ENCODE peak calls at places on chromosome 18, in five cellular contexts. D is cardiac muscle cell; T is PC-3; B is CD4-positive, alpha-beta T cell; S is MCF 10A. X is an unnamed sample.

GRCh38 chr18:524496-524895 is 24.0 kb upstream of the COLEC12 start:
- DNase-seq in S (no peak), D (no peak), B (no peak), T (peak), X (no peak)

GRCh38 chr18:74289946-74290478 is 1.8 kb downstream of the CYB5A start:
- DNase-seq in S (peak), T (peak), B (no peak), D (no peak), X (no peak)

GRCh38 chr18:484749-485464 is 15.6 kb downstream of the COLEC12 start:
- DNase-seq in T (no peak), S (no peak), D (no peak), B (no peak), X (no peak)

GRCh38 chr18:68461635-68462034 is 253.3 kb downstream of the TMX3 start:
- DNase-seq in B (no peak), S (no peak), D (no peak), T (no peak), X (no peak)

GRCh38 chr18:78727877-78728276 is 251.7 kb upstream of the SALL3 start:
- DNase-seq in S (no peak), B (no peak), D (no peak), T (no peak), X (no peak)

GRCh38 chr18:78816916-78817315 is 162.7 kb upstream of the SALL3 start:
- DNase-seq in B (no peak), S (no peak), D (no peak), T (no peak), X (no peak)

GRCh38 chr18:6207119-6207518 is 207.6 kb downstream of the L3MBTL4 start:
- DNase-seq in B (no peak), S (no peak), T (peak), D (no peak), X (no peak)

GRCh38 chr18:76490701-76491171 is 4.3 kb downstream of the ZNF516 start:
- DNase-seq in B (peak), S (peak), D (peak), T (no peak), X (peak)

GRCh38 chr18:11897781-11898180 is 10.3 kb downstream of the MPPE1 start:
- DNase-seq in T (no peak), S (no peak), D (no peak), B (no peak), X (no peak)

GRCh38 chr18:51537487-51537886 is 340.0 kb upstream of the MEX3C start:
- DNase-seq in D (peak), T (peak), B (no peak), S (peak), X (no peak)

GRCh38 chr18:56386856-56387255 is 251.5 kb downstream of the TXNL1 start:
- DNase-seq in D (no peak), T (no peak), B (no peak), S (no peak), X (no peak)

GRCh38 chr18:28905509-28905908 is 728.6 kb upstream of the CDH2 start:
- DNase-seq in D (no peak), B (no peak), S (peak), T (peak), X (peak)

GRCh38 chr18:3511980-3512379 is 62.0 kb downstream of the TGIF1 start:
- DNase-seq in S (peak), T (peak), D (no peak), B (no peak), X (peak)

GRCh38 chr18:42038936-42039335 is 83.9 kb downstream of the PIK3C3 start:
- DNase-seq in S (no peak), B (no peak), D (no peak), T (no peak), X (peak)

GRCh38 chr18:34701911-34702310 is 8.2 kb upstream of the DTNA start:
- DNase-seq in B (no peak), T (no peak), S (no peak), D (no peak), X (no peak)

GRCh38 chr18:64370036-64370435 is 221.1 kb upstream of the LINC00305 start:
- DNase-seq in S (no peak), T (no peak), B (no peak), D (no peak), X (no peak)

GRCh38 chr18:79493211-79493800 is 97.6 kb downstream of the NFATC1 start:
- DNase-seq in B (peak), D (no peak), S (no peak), T (no peak), X (no peak)

GRCh38 chr18:58026395-58026794 is 17.6 kb upstream of the NEDD4L start:
- DNase-seq in B (no peak), T (peak), D (no peak), S (no peak), X (no peak)

GRCh38 chr18:61741881-61742280 is 150.9 kb downstream of the RNF152 start:
- DNase-seq in D (no peak), T (no peak), S (no peak), B (no peak), X (no peak)

GRCh38 chr18:37282386-37283037 is 283.1 kb downstream of the CELF4 start:
- DNase-seq in B (no peak), T (peak), S (no peak), D (peak), X (no peak)
- TF ChIP-seq CTCF in B (no peak), T (peak), S (peak), D (peak), X (peak)

GRCh38 chr18:13234528-13234795 is 15.9 kb downstream of the LDLRAD4 start:
- DNase-seq in B (no peak), S (no peak), T (no peak), D (no peak), X (no peak)
- TF ChIP-seq CTCF in B (no peak), S (no peak), T (no peak), D (no peak), X (no peak)

GRCh38 chr18:32930695-32931301 is 158.0 kb upstream of the KLHL14 start:
- DNase-seq in T (peak), D (peak), S (peak), B (no peak), X (peak)
- TF ChIP-seq CTCF in T (peak), D (peak), S (peak), B (no peak), X (peak)

GRCh38 chr18:44968336-44968735 is 287.6 kb downstream of the SETBP1 start:
- DNase-seq in B (no peak), S (no peak), D (peak), T (no peak), X (no peak)

GRCh38 chr18:44969214-44969842 is 288.6 kb downstream of the SETBP1 start:
- DNase-seq in D (no peak), B (no peak), S (no peak), T (no peak), X (no peak)

GRCh38 chr18:44977856-44978255 is 297.2 kb downstream of the SETBP1 start:
- DNase-seq in D (no peak), T (no peak), B (no peak), S (no peak), X (no peak)

GRCh38 chr18:44974174-44974573 is 293.5 kb downstream of the SETBP1 start:
- DNase-seq in T (no peak), S (no peak), B (no peak), D (no peak), X (no peak)

DNA sequence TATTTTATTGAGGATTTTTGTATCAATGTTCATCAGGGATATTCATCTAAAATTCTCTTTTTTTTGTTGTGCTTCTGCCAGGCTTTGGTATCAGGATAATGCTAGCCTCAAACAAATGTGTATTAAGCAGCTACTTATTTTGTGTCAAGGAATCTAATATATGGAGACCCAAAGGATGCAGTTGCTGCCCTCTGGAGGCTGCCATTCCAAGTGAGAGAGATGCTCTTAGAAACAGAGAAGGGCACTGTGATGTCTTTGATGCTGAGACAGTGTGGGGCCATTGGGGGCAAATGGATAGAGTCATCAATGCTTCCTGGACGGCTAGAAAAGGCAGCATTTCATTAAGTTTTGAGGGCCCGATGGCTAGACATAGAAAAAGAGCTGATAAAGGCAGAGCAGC is 292.6 kb downstream of the SETBP1 start:
- DNase-seq in S (peak), T (no peak), D (no peak), B (no peak), X (no peak)
- TF ChIP-seq CTCF in S (no peak), T (no peak), D (peak), B (no peak), X (peak)

GRCh38 chr18:71849407-71849806 is 694.7 kb downstream of the CBLN2 start:
- DNase-seq in S (no peak), B (no peak), T (no peak), D (no peak), X (no peak)
- TF ChIP-seq CTCF in S (no peak), B (no peak), T (no peak), D (no peak), X (no peak)

GRCh38 chr18:50341443-50341842 is 33.4 kb upstream of the SKA1 start:
- DNase-seq in B (no peak), T (no peak), D (no peak), S (no peak), X (no peak)

GRCh38 chr18:50338122-50338521 is 36.7 kb upstream of the SKA1 start:
- DNase-seq in S (no peak), D (no peak), T (no peak), B (no peak), X (no peak)

GRCh38 chr18:50338676-50339075 is 36.2 kb upstream of the SKA1 start:
- DNase-seq in D (no peak), B (no peak), T (no peak), S (no peak), X (no peak)

GRCh38 chr18:50334546-50335152 is 40.2 kb upstream of the SKA1 start:
- DNase-seq in T (no peak), B (no peak), S (no peak), D (no peak), X (no peak)

DNA sequence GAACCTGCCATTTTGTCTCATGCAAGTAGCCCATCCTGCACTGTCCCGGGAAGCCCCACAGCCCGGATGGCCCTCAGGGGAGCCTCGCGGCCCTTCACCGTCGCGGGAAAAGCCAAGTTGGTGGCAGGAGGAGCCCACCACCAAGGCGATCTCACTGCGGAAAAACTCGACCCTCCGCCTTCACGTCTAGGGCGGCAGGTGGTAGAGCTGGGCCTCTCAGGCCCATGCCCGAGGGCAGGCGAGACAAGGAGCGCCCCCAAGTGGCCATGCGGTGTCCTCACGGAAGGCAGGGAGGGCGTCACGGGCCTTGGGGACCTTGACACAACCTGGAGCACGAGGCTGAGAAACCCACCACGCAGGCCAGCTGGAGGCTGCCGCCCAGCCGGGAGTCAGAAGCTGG is 34.8 kb upstream of the SKA1 start:
- DNase-seq in S (no peak), B (no peak), D (no peak), T (no peak), X (no peak)
- TF ChIP-seq CTCF in S (peak), B (no peak), D (no peak), T (no peak), X (peak)

DNA sequence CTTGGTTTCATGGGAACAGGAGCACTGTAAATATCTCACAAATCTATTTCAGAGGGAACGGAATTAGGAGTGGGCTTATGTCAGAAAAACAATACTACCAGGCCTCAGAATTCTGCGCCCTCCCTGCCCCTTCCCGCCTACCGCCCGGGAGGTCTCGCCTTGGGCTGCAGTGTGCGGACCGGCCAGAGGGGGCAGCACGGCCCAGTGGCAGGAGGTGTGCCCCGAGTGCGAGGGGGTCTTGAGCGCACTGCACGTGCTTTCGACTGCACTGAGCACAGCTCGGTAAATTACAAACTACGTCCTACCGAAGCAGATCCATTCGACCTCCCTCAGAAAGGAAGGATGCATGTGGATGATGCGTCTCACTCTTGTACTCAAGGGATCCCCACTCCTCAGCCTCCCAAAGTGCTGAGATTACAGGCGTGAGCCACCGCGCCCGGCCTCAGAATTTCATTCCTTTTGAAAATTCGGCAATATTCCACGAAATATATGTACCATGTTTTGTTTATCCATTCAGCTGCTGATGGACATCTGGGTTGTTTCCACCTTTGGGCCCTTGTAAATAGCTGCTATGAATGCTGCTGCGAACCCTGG is 297.0 kb downstream of the BCL2 start:
- DNase-seq in T (no peak), D (peak), B (no peak), S (no peak), X (no peak)
- TF ChIP-seq CTCF in T (peak), D (peak), B (no peak), S (peak), X (peak)

X was measured in foreskin keratinocyte.